ENCODE peak calls at places on chromosomes 13 and 19, in nine cellular contexts. M is heart right ventricle; T is GM10248; X is AG08396; Q is HFFc6; O is head of caudate nucleus; I is dermis blood vessel endothelial cell; G is uterus; D is activated CD4-positive, alpha-beta T cell treated with anti-CD3 and anti-CD28 coated beads, Interleukin-2, amount 10 ng/mL, durations not matched to agents 7 days and 5 days. P is an unnamed sample.

GRCh38 chr19:41927810-41928192 is 448 bp downstream of the ERFL start:
- DNase-seq in O (no peak), Q (no peak), G (no peak), D (peak; percentile 30), M (no peak), I (no peak), X (no peak), T (no peak), P (no peak)

GRCh38 chr19:6125571-6125989 is 9.9 kb upstream of the ACSBG2 start:
- DNase-seq in G (peak; percentile 44), D (peak; percentile 68), T (peak; percentile 69), Q (peak; percentile 78), I (peak; percentile 89), M (no peak), O (peak; percentile 46), X (peak; percentile 67), P (peak; percentile 34)

GRCh38 chr13:72284791-72285190 is 417.8 kb upstream of the DACH1 start:
- DNase-seq in O (no peak), X (no peak), M (no peak), I (no peak), G (no peak), Q (no peak), D (no peak), T (no peak), P (no peak)

GRCh38 chr19:12723383-12723642 is 419 bp downstream of the TNPO2 start:
- DNase-seq in M (no peak), X (no peak), I (peak; percentile 24), D (no peak), G (no peak), O (no peak), T (no peak), Q (no peak), P (no peak)

GRCh38 chr13:49629196-49629938 is 1.1 kb downstream of the ARL11 start:
- DNase-seq in G (no peak), D (no peak), T (no peak), Q (no peak), X (no peak), I (peak; percentile 58), O (no peak), M (no peak), P (no peak)

GRCh38 chr19:50796128-50796633 is 6.0 kb downstream of the ACP4 start:
- DNase-seq in D (no peak), G (no peak), M (no peak), O (no peak), I (no peak), X (no peak), Q (no peak), T (no peak), P (no peak)

GRCh38 chr19:13004273-13004672 is 9.0 kb downstream of the NFIX start:
- DNase-seq in D (no peak), G (no peak), Q (no peak), O (no peak), T (no peak), I (no peak), M (no peak), X (no peak), P (no peak)

GRCh38 chr13:92390217-92390616 is 836.4 kb upstream of the GPC6 start:
- DNase-seq in O (no peak), D (no peak), G (no peak), X (no peak), Q (no peak), T (no peak), I (no peak), M (no peak), P (no peak)

GRCh38 chr19:32351807-32352630 is 6.6 kb downstream of the ZNF507 start:
- DNase-seq in T (no peak), Q (peak; percentile 28), O (no peak), M (no peak), D (no peak), I (no peak), G (no peak), X (peak; percentile 35), P (no peak)

GRCh38 chr19:2327773-2328400 is 499 bp downstream of the LSM7 start:
- DNase-seq in M (peak; percentile 10), Q (peak; percentile 73), T (peak; percentile 82), I (peak; percentile 90), X (peak; percentile 83), D (peak; percentile 80), O (no peak), G (no peak), P (peak; percentile 64)

GRCh38 chr13:53191091-53191490 is 162.5 kb downstream of the OLFM4 start:
- DNase-seq in I (no peak), O (no peak), D (no peak), T (no peak), G (no peak), Q (peak; percentile 2), X (no peak), M (no peak), P (no peak)

GRCh38 chr19:29232315-29232852 is 19.4 kb upstream of the UQCRFS1 start:
- DNase-seq in Q (no peak), D (no peak), X (no peak), M (no peak), G (no peak), O (no peak), I (no peak), T (no peak), P (no peak)

GRCh38 chr19:45125975-45126493 is 33.1 kb downstream of the PPP1R37 start:
- DNase-seq in D (peak; percentile 81), T (peak; percentile 74), M (peak; percentile 48), O (peak; percentile 61), Q (peak; percentile 53), G (peak; percentile 27), I (peak; percentile 82), X (peak; percentile 69), P (peak; percentile 22)

GRCh38 chr19:15265849-15266248 is 33.6 kb upstream of the EPHX3 start:
- DNase-seq in I (peak; percentile 96), O (peak; percentile 91), G (peak; percentile 95), M (peak; percentile 91), D (no peak), X (peak; percentile 93), Q (peak; percentile 89), T (no peak), P (no peak)

GRCh38 chr13:36261976-36262375 is 35.6 kb downstream of the CCDC169 start:
- DNase-seq in G (no peak), X (no peak), I (no peak), M (no peak), Q (no peak), T (no peak), O (no peak), D (no peak), P (no peak)

GRCh38 chr19:41350735-41351338 is 2.9 kb downstream of the TGFB1 start:
- DNase-seq in T (peak; percentile 40), M (no peak), X (no peak), I (peak; percentile 35), G (no peak), O (no peak), D (no peak), Q (no peak), P (no peak)

GRCh38 chr13:40272776-40273139 is 393.7 kb downstream of the FOXO1 start:
- DNase-seq in Q (peak; percentile 4), T (no peak), O (no peak), D (no peak), X (no peak), M (no peak), G (no peak), I (no peak), P (no peak)

GRCh38 chr19:35484637-35485036 is 5.6 kb downstream of the KRTDAP start:
- DNase-seq in O (no peak), X (no peak), M (no peak), G (no peak), Q (no peak), I (no peak), D (no peak), T (peak; percentile 81), P (no peak)

GRCh38 chr19:7292950-7293794 is 1.0 kb downstream of the INSR start:
- DNase-seq in M (peak; percentile 52), I (peak; percentile 7), G (peak; percentile 40), O (peak; percentile 35), Q (no peak), X (peak; percentile 29), D (no peak), T (peak; percentile 28), P (no peak)

GRCh38 chr13:110850840-110851239 is 64.0 kb downstream of the ANKRD10 start:
- DNase-seq in T (no peak), Q (no peak), O (no peak), M (no peak), I (no peak), G (no peak), X (no peak), D (no peak), P (no peak)

GRCh38 chr19:48123907-48124675 is 13.5 kb upstream of the PLA2G4C start:
- DNase-seq in I (peak; percentile 98), T (peak; percentile 62), G (no peak), D (no peak), M (no peak), O (no peak), X (peak; percentile 54), Q (peak; percentile 35), P (no peak)

GRCh38 chr19:47765522-47766358 is 12.8 kb upstream of the SELENOW start:
- DNase-seq in T (peak; percentile 73), X (peak; percentile 70), O (peak; percentile 84), Q (peak; percentile 43), G (peak; percentile 66), M (peak; percentile 80), D (peak; percentile 54), I (peak; percentile 86), P (no peak)

GRCh38 chr13:24727731-24728601 is 36.0 kb upstream of the RNF17 start:
- DNase-seq in Q (peak; percentile 81), D (peak; percentile 81), G (no peak), O (peak; percentile 40), M (no peak), I (peak; percentile 91), X (peak; percentile 91), T (peak; percentile 87), P (peak; percentile 40)

GRCh38 chr13:93425411-93425810 is 198.8 kb downstream of the GPC6 start:
- DNase-seq in T (no peak), M (no peak), O (no peak), Q (no peak), I (no peak), D (no peak), G (no peak), X (no peak), P (no peak)

GRCh38 chr13:94345374-94346195 is 133.9 kb downstream of the DCT start:
- DNase-seq in T (no peak), Q (peak; percentile 6), M (no peak), G (no peak), X (no peak), O (no peak), I (peak; percentile 72), D (peak; percentile 12), P (no peak)

GRCh38 chr19:47151627-47152026 is 21.0 kb downstream of the SAE1 start:
- DNase-seq in Q (no peak), O (no peak), X (no peak), G (no peak), M (no peak), D (no peak), I (no peak), T (no peak), P (no peak)

GRCh38 chr19:14567079-14567478 is 4.8 kb downstream of the NDUFB7 start:
- DNase-seq in D (no peak), T (no peak), O (no peak), X (no peak), G (no peak), I (no peak), Q (no peak), M (no peak), P (no peak)

GRCh38 chr13:102825921-102826706 is 19.7 kb upstream of the ERCC5 start:
- DNase-seq in G (no peak), X (peak; percentile 61), I (peak; percentile 63), T (no peak), D (no peak), Q (peak; percentile 88), O (no peak), M (no peak), P (no peak)

P was measured in NK-92 treated with Interleukin-12 subunit alpha and Interleukin-12 subunit beta, amount 100 ng/mL, for 24 hours.